ENCODE peak calls at places on chromosome 22, in six cellular contexts. One of them, this sample, is unnamed.

GRCh38 chr22:29062286-29062949 is 787 bp upstream of the C22orf31 start:
- DNase-seq in HepG2: peak
- DNase-seq in spleen: no peak
- DNase-seq in adrenal gland: no peak
- DNase-seq in uterus: no peak
- DNase-seq in NB4: no peak
- DNase-seq in this sample: peak

GRCh38 chr22:19873138-19873959 is 18.7 kb upstream of the GNB1L start:
- DNase-seq in HepG2: no peak
- DNase-seq in spleen: peak
- DNase-seq in adrenal gland: peak
- DNase-seq in uterus: peak
- DNase-seq in NB4: no peak
- DNase-seq in this sample: peak

GRCh38 chr22:22702159-22702873 is 57.9 kb downstream of the GGTLC2 start:
- DNase-seq in HepG2: no peak
- DNase-seq in spleen: no peak
- DNase-seq in adrenal gland: no peak
- DNase-seq in uterus: no peak
- DNase-seq in NB4: peak
- DNase-seq in this sample: no peak

GRCh38 chr22:34333285-34333684 is 413.0 kb upstream of the LARGE1 start:
- DNase-seq in HepG2: no peak
- DNase-seq in spleen: no peak
- DNase-seq in adrenal gland: no peak
- DNase-seq in uterus: no peak
- DNase-seq in NB4: no peak
- DNase-seq in this sample: no peak

GRCh38 chr22:19871023-19871844 is 16.6 kb upstream of the GNB1L start:
- DNase-seq in HepG2: no peak
- DNase-seq in spleen: peak
- DNase-seq in adrenal gland: peak
- DNase-seq in uterus: no peak
- DNase-seq in NB4: no peak
- DNase-seq in this sample: no peak

GRCh38 chr22:24060375-24060788 is 49.3 kb downstream of the CABIN1 start:
- DNase-seq in HepG2: no peak
- DNase-seq in spleen: no peak
- DNase-seq in adrenal gland: no peak
- DNase-seq in uterus: no peak
- DNase-seq in NB4: no peak
- DNase-seq in this sample: peak

GRCh38 chr22:19766506-19767426 is 6.2 kb downstream of the TBX1 start:
- DNase-seq in HepG2: no peak
- DNase-seq in spleen: peak
- DNase-seq in adrenal gland: no peak
- DNase-seq in uterus: no peak
- DNase-seq in NB4: peak
- DNase-seq in this sample: no peak

GRCh38 chr22:27259390-27259789 is 542.2 kb downstream of the MN1 start:
- DNase-seq in HepG2: no peak
- DNase-seq in spleen: no peak
- DNase-seq in adrenal gland: no peak
- DNase-seq in uterus: no peak
- DNase-seq in NB4: no peak
- DNase-seq in this sample: no peak

GRCh38 chr22:29700949-29701927 is 18.6 kb upstream of the CABP7 start:
- DNase-seq in HepG2: peak
- DNase-seq in spleen: no peak
- DNase-seq in adrenal gland: no peak
- DNase-seq in uterus: no peak
- DNase-seq in NB4: peak
- DNase-seq in this sample: no peak

GRCh38 chr22:20533879-20534265 is 26.5 kb downstream of the MED15 start:
- DNase-seq in HepG2: no peak
- DNase-seq in spleen: no peak
- DNase-seq in adrenal gland: no peak
- DNase-seq in uterus: no peak
- DNase-seq in NB4: no peak
- DNase-seq in this sample: no peak

GRCh38 chr22:49168219-49168813 is 659.4 kb downstream of the BRD1 start:
- DNase-seq in HepG2: no peak
- DNase-seq in spleen: no peak
- DNase-seq in adrenal gland: no peak
- DNase-seq in uterus: no peak
- DNase-seq in NB4: no peak
- DNase-seq in this sample: no peak

GRCh38 chr22:23527971-23528740 is 51.9 kb downstream of the IGLL1 start:
- DNase-seq in HepG2: no peak
- DNase-seq in spleen: peak
- DNase-seq in adrenal gland: no peak
- DNase-seq in uterus: no peak
- DNase-seq in NB4: peak
- DNase-seq in this sample: no peak

GRCh38 chr22:23531966-23532735 is 47.9 kb downstream of the IGLL1 start:
- DNase-seq in HepG2: no peak
- DNase-seq in spleen: peak
- DNase-seq in adrenal gland: no peak
- DNase-seq in uterus: no peak
- DNase-seq in NB4: no peak
- DNase-seq in this sample: no peak

GRCh38 chr22:18152519-18152918 is 2.5 kb downstream of the USP18 start:
- DNase-seq in HepG2: no peak
- DNase-seq in spleen: no peak
- DNase-seq in adrenal gland: no peak
- DNase-seq in uterus: no peak
- DNase-seq in NB4: no peak
- DNase-seq in this sample: peak

GRCh38 chr22:38738475-38739070 is 17.2 kb downstream of the SUN2 start:
- DNase-seq in HepG2: no peak
- DNase-seq in spleen: peak
- DNase-seq in adrenal gland: no peak
- DNase-seq in uterus: no peak
- DNase-seq in NB4: no peak
- DNase-seq in this sample: no peak

GRCh38 chr22:48740086-48740730 is 1087.5 kb downstream of the BRD1 start:
- DNase-seq in HepG2: no peak
- DNase-seq in spleen: peak
- DNase-seq in adrenal gland: no peak
- DNase-seq in uterus: no peak
- DNase-seq in NB4: no peak
- DNase-seq in this sample: no peak

GRCh38 chr22:19761500-19762314 is 1.1 kb downstream of the TBX1 start:
- DNase-seq in HepG2: peak
- DNase-seq in spleen: no peak
- DNase-seq in adrenal gland: no peak
- DNase-seq in uterus: no peak
- DNase-seq in NB4: peak
- DNase-seq in this sample: no peak

GRCh38 chr22:22143448-22143847 is 101.1 kb upstream of the VPREB1 start:
- DNase-seq in HepG2: no peak
- DNase-seq in spleen: no peak
- DNase-seq in adrenal gland: no peak
- DNase-seq in uterus: no peak
- DNase-seq in NB4: no peak
- DNase-seq in this sample: no peak

GRCh38 chr22:38417252-38418060 is 37.5 kb downstream of the KCNJ4 start:
- DNase-seq in HepG2: no peak
- DNase-seq in spleen: peak
- DNase-seq in adrenal gland: no peak
- DNase-seq in uterus: no peak
- DNase-seq in NB4: no peak
- DNase-seq in this sample: peak

GRCh38 chr22:23230348-23231068 is 50.2 kb downstream of the BCR start:
- DNase-seq in HepG2: no peak
- DNase-seq in spleen: peak
- DNase-seq in adrenal gland: no peak
- DNase-seq in uterus: no peak
- DNase-seq in NB4: no peak
- DNase-seq in this sample: no peak

GRCh38 chr22:44597616-44598015 is 99.6 kb upstream of the RTL6 start:
- DNase-seq in HepG2: no peak
- DNase-seq in spleen: no peak
- DNase-seq in adrenal gland: no peak
- DNase-seq in uterus: no peak
- DNase-seq in NB4: no peak
- DNase-seq in this sample: no peak

GRCh38 chr22:35191412-35191811 is 65.9 kb upstream of the HMGXB4 start:
- DNase-seq in HepG2: peak
- DNase-seq in spleen: no peak
- DNase-seq in adrenal gland: no peak
- DNase-seq in uterus: no peak
- DNase-seq in NB4: no peak
- DNase-seq in this sample: no peak

GRCh38 chr22:19755722-19756287 is 4.8 kb upstream of the TBX1 start:
- DNase-seq in HepG2: no peak
- DNase-seq in spleen: no peak
- DNase-seq in adrenal gland: no peak
- DNase-seq in uterus: no peak
- DNase-seq in NB4: no peak
- DNase-seq in this sample: no peak

GRCh38 chr22:48711031-48711431 is 1116.6 kb downstream of the BRD1 start:
- DNase-seq in HepG2: no peak
- DNase-seq in spleen: peak
- DNase-seq in adrenal gland: no peak
- DNase-seq in uterus: no peak
- DNase-seq in NB4: no peak
- DNase-seq in this sample: no peak

GRCh38 chr22:46499798-46500174 is 37.6 kb downstream of the CELSR1 start:
- DNase-seq in HepG2: no peak
- DNase-seq in spleen: no peak
- DNase-seq in adrenal gland: no peak
- DNase-seq in uterus: no peak
- DNase-seq in NB4: no peak
- DNase-seq in this sample: no peak
- H3K4me3 ChIP-seq in HepG2: no peak
- H3K4me3 ChIP-seq in spleen: no peak
- H3K4me3 ChIP-seq in adrenal gland: no peak
- H3K4me3 ChIP-seq in uterus: no peak
- H3K4me3 ChIP-seq in NB4: no peak
- H3K4me3 ChIP-seq in this sample: no peak

GRCh38 chr22:41417622-41418390 is 28.8 kb downstream of the TOB2 start:
- DNase-seq in HepG2: no peak
- DNase-seq in spleen: peak
- DNase-seq in adrenal gland: peak
- DNase-seq in uterus: peak
- DNase-seq in NB4: no peak
- DNase-seq in this sample: peak
- TF ChIP-seq POLR2A in HepG2: no peak
- TF ChIP-seq POLR2A in spleen: no peak
- TF ChIP-seq POLR2A in adrenal gland: no peak
- TF ChIP-seq POLR2A in uterus: no peak
- TF ChIP-seq POLR2A in NB4: no peak
- TF ChIP-seq POLR2A in this sample: no peak

GRCh38 chr22:36360011-36360410 is 27.8 kb downstream of the MYH9 start:
- DNase-seq in HepG2: no peak
- DNase-seq in spleen: no peak
- DNase-seq in adrenal gland: no peak
- DNase-seq in uterus: no peak
- DNase-seq in NB4: no peak
- DNase-seq in this sample: no peak

GRCh38 chr22:36360871-36361383 is 26.8 kb downstream of the MYH9 start:
- DNase-seq in HepG2: no peak
- DNase-seq in spleen: no peak
- DNase-seq in adrenal gland: no peak
- DNase-seq in uterus: no peak
- DNase-seq in NB4: no peak
- DNase-seq in this sample: no peak

GRCh38 chr22:36356708-36357694 is 30.8 kb downstream of the MYH9 start:
- DNase-seq in HepG2: no peak
- DNase-seq in spleen: no peak
- DNase-seq in adrenal gland: no peak
- DNase-seq in uterus: no peak
- DNase-seq in NB4: peak
- DNase-seq in this sample: no peak

GRCh38 chr22:36359172-36359973 is 28.4 kb downstream of the MYH9 start:
- DNase-seq in HepG2: no peak
- DNase-seq in spleen: no peak
- DNase-seq in adrenal gland: no peak
- DNase-seq in uterus: no peak
- DNase-seq in NB4: peak
- DNase-seq in this sample: no peak

GRCh38 chr22:36358533-36359171 is 29.1 kb downstream of the MYH9 start:
- DNase-seq in HepG2: no peak
- DNase-seq in spleen: no peak
- DNase-seq in adrenal gland: no peak
- DNase-seq in uterus: no peak
- DNase-seq in NB4: no peak
- DNase-seq in this sample: no peak
- H3K4me3 ChIP-seq in HepG2: no peak
- H3K4me3 ChIP-seq in spleen: no peak
- H3K4me3 ChIP-seq in adrenal gland: no peak
- H3K4me3 ChIP-seq in uterus: no peak
- H3K4me3 ChIP-seq in NB4: no peak
- H3K4me3 ChIP-seq in this sample: no peak

DNA sequence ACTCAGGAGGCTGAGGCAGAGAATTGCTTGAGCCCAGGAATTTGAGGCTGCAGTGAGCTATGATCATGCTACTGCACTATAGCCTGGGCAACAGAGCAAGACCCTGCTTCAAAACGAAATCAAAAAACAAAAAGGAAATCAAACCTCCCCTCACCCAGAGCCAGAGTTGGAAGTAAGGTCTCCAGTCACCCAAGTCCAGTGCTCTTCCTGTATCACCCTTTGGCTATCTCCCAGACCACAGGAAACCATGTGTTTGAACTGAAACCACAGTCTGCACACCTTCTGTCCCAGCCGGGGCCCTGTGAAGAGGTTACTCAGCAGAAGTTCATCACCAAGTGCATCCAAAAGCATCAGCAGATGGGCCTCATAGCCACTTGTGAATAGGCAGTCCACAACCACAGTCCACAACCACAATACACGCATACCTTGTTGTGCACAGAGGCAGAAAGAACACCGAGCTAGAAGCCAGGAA is 4.6 kb downstream of the MYH9 start:
- DNase-seq in HepG2: no peak
- DNase-seq in spleen: peak
- DNase-seq in adrenal gland: no peak
- DNase-seq in uterus: no peak
- DNase-seq in NB4: peak
- DNase-seq in this sample: no peak
- TF ChIP-seq POLR2A in HepG2: no peak
- TF ChIP-seq POLR2A in spleen: no peak
- TF ChIP-seq POLR2A in adrenal gland: no peak
- TF ChIP-seq POLR2A in uterus: peak
- TF ChIP-seq POLR2A in NB4: no peak
- TF ChIP-seq POLR2A in this sample: no peak

GRCh38 chr22:47355388-47355725 is 592.9 kb downstream of the TBC1D22A start:
- DNase-seq in HepG2: no peak
- DNase-seq in spleen: no peak
- DNase-seq in adrenal gland: no peak
- DNase-seq in uterus: no peak
- DNase-seq in NB4: no peak
- DNase-seq in this sample: no peak
- H3K4me3 ChIP-seq in HepG2: no peak
- H3K4me3 ChIP-seq in spleen: no peak
- H3K4me3 ChIP-seq in adrenal gland: no peak
- H3K4me3 ChIP-seq in uterus: no peak
- H3K4me3 ChIP-seq in NB4: no peak
- H3K4me3 ChIP-seq in this sample: no peak